ENCODE peak calls at places on chromosome 1, in seven cellular contexts. I is HCT116, J is body of pancreas, T is heart left ventricle, O is thoracic aorta, E is pancreas, Z is cardiac muscle cell. M is an unnamed sample. For H3K9me3 and H3K27me3, the result is how much of the 10 kb centered on the place peaks cover.

GRCh38 chr1:172585348-172585747 is 52.4 kb downstream of the SUCO start:
- DNase-seq in E (no peak), O (no peak), Z (no peak), T (no peak), I (no peak), J (no peak), M (no peak)

GRCh38 chr1:26278303-26278702 is 1.6 kb upstream of the SH3BGRL3 start:
- DNase-seq in T (no peak), J (no peak), E (no peak), Z (no peak), I (no peak), O (peak), M (no peak)

GRCh38 chr1:183416850-183417690 is 1.1 kb downstream of the NMNAT2 start:
- DNase-seq in Z (peak), T (peak), J (peak), O (no peak), E (peak), I (no peak), M (peak)

GRCh38 chr1:196160066-196160795 is 448.0 kb downstream of the KCNT2 start:
- DNase-seq in O (no peak), I (no peak), Z (no peak), E (no peak), J (no peak), T (no peak), M (no peak)

GRCh38 chr1:61052393-61053280 is 29.7 kb upstream of the NFIA start:
- DNase-seq in E (no peak), Z (peak), O (no peak), I (no peak), J (no peak), T (no peak), M (no peak)

GRCh38 chr1:38005195-38006007 is at the start of gene FHL3:
- DNase-seq in O (no peak), E (peak), J (peak), T (peak), I (no peak), Z (peak), M (peak)

GRCh38 chr1:160168016-160168415 is 16.6 kb downstream of the ATP1A4 start:
- DNase-seq in E (no peak), I (no peak), O (no peak), Z (peak), T (no peak), J (no peak), M (no peak)

GRCh38 chr1:67545364-67545763 is 115.2 kb upstream of the SERBP1 start:
- DNase-seq in T (no peak), E (no peak), O (no peak), Z (no peak), I (no peak), J (no peak), M (no peak)

GRCh38 chr1:30304080-30304479 is 419.3 kb downstream of the MATN1 start:
- DNase-seq in I (no peak), T (no peak), E (no peak), J (no peak), O (no peak), Z (no peak), M (no peak)

GRCh38 chr1:64518692-64519481 is 49.0 kb downstream of the CACHD1 start:
- DNase-seq in Z (no peak), O (no peak), I (no peak), T (no peak), J (peak), E (no peak), M (no peak)

GRCh38 chr1:53913352-53914043 is 19.5 kb downstream of the DIO1 start:
- DNase-seq in T (no peak), O (no peak), E (no peak), I (no peak), J (no peak), Z (no peak), M (no peak)

GRCh38 chr1:222090103-222090502 is 348.2 kb upstream of the DUSP10 start:
- DNase-seq in T (no peak), O (no peak), J (no peak), E (no peak), Z (no peak), I (no peak), M (no peak)

GRCh38 chr1:6603851-6604558 is 1.3 kb upstream of the KLHL21 start:
- DNase-seq in J (peak), I (no peak), O (peak), Z (peak), T (peak), E (no peak), M (peak)

GRCh38 chr1:55154616-55155015 is 60.5 kb downstream of the USP24 start:
- DNase-seq in Z (no peak), I (no peak), J (no peak), T (no peak), O (no peak), E (no peak), M (no peak)

GRCh38 chr1:8284167-8284566 is 33.7 kb upstream of the SLC45A1 start:
- DNase-seq in I (no peak), E (no peak), Z (no peak), T (no peak), J (no peak), O (no peak), M (no peak)

GRCh38 chr1:90074555-90075315 is 79.8 kb downstream of the ZNF326 start:
- DNase-seq in T (no peak), J (no peak), I (no peak), O (no peak), E (no peak), Z (no peak), M (no peak)

GRCh38 chr1:32983039-32983438 is 18.4 kb upstream of the RNF19B start:
- DNase-seq in J (no peak), Z (no peak), O (no peak), I (no peak), T (no peak), E (no peak), M (no peak)

GRCh38 chr1:209335090-209335692 is 248.3 kb upstream of the CAMK1G start:
- DNase-seq in O (no peak), E (peak), I (peak), T (no peak), J (peak), Z (peak), M (no peak)

GRCh38 chr1:116760487-116760886 is 6.3 kb downstream of the CD2 start:
- DNase-seq in J (no peak), Z (no peak), T (no peak), O (no peak), I (no peak), E (no peak), M (no peak)

GRCh38 chr1:234000557-234001081 is 96.1 kb downstream of the SLC35F3 start:
- DNase-seq in Z (no peak), I (no peak), J (no peak), O (no peak), T (no peak), E (no peak), M (no peak)

GRCh38 chr1:89995595-89996397 is 886 bp downstream of the ZNF326 start:
- DNase-seq in E (no peak), O (no peak), I (no peak), Z (no peak), T (no peak), J (no peak), M (no peak)

GRCh38 chr1:59752556-59753412 is 62.0 kb upstream of the HOOK1 start:
- DNase-seq in I (no peak), J (no peak), O (no peak), T (no peak), E (no peak), Z (no peak), M (no peak)

GRCh38 chr1:84644472-84644871 is 45.8 kb downstream of the SSX2IP start:
- DNase-seq in I (no peak), E (no peak), J (no peak), Z (no peak), O (no peak), T (no peak), M (no peak)

GRCh38 chr1:15678578-15678977 is 5.5 kb upstream of the PLEKHM2 start:
- DNase-seq in Z (no peak), I (peak), O (no peak), E (no peak), J (no peak), T (no peak), M (no peak)

GRCh38 chr1:205515781-205516253 is 11.3 kb downstream of the CDK18 start:
- DNase-seq in O (no peak), I (no peak), J (no peak), T (peak), Z (no peak), E (no peak), M (peak)

GRCh38 chr1:53642607-53643006 is 96.4 kb downstream of the GLIS1 start:
- DNase-seq in T (no peak), Z (no peak), J (no peak), I (no peak), O (no peak), E (peak), M (peak)

GRCh38 chr1:3170566-3171453 is 101.8 kb downstream of the PRDM16 start:
- DNase-seq in E (peak), O (peak), I (no peak), J (peak), T (peak), Z (peak), M (peak)

GRCh38 chr1:100036718-100037664 is 67.2 kb downstream of the SLC35A3 start:
- DNase-seq in I (no peak), J (no peak), O (no peak), T (no peak), E (no peak), Z (peak), M (no peak)

GRCh38 chr1:55986003-55986402 is 593.4 kb downstream of the PLPP3 start:
- DNase-seq in T (no peak), E (no peak), I (no peak), O (no peak), Z (no peak), J (no peak), M (no peak)

GRCh38 chr1:237562247-237562823 is 328.4 kb downstream of the ZP4 start:
- DNase-seq in E (no peak), O (no peak), J (no peak), T (no peak), Z (peak), I (no peak), M (no peak)

DNA sequence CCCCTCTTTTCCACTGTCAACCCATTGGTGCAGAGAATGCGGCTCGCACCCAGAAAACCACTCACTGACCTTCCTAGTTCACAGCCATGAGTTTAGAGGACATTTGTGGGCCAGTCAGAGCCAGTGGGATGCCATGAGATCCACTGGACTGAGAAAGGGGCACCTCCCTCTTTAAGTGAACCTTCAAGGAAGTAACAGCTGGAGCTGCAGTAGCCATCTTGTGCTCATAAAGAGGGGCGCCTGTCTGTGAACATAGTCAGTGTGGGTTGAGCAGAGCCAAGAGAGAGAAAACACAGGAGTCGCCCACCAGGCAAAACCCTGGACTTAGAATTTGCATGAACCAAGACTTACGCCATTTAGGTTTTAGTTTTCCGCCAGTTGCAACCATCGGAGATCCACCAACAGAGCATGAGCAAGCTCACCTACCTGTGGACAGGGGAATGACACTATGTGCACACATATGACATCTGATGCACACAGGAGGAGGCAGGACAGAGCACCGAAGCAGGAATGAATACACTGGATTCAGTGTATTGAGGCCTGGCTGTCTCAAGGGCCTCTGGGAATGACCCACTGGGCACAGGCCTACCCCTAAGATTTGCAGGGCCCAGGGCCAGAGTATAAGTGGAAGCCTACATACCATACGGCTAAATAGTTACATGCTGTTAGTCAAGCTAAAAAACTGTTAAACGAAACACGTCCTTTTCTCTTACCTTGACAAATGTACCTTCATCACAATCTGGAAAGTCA is 151.6 kb downstream of the GRIK3 start:
- DNase-seq in E (peak), O (no peak), Z (no peak), T (no peak), I (no peak), J (no peak), M (no peak)
- H3K27ac ChIP-seq in E (no peak), O (no peak), Z (no peak), T (no peak), I (no peak), J (no peak), M (no peak)

DNA sequence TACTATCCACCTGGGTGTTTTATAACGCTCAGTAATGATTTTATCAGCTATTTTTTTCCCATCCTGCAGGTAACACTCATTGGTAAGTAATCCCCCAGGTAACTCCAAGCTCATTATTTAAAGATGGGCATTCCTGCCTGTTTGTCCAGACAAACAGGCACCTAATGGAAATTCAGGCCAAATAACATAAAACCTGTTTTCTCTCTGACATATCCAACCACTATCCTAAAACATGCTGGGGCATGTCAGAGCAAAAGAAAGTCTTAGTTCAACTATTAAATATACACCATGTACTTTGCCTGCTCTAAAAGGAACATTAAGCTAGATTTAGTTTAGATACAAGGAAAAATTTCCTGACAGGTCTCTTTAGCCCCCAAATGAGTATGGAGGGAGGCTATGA is 987.7 kb downstream of the TTLL7 start:
- DNase-seq in E (no peak), J (no peak), I (no peak), T (no peak), Z (no peak), O (no peak), M (no peak)
- H3K9me3 ChIP-seq in E (under half), J (under half), I (under half), T (under half), Z (under half), O (under half), M (under half)

GRCh38 chr1:16886860-16887605 is 8.7 kb upstream of the RNU1-2 start:
- DNase-seq in O (no peak), I (no peak), T (no peak), Z (no peak), E (no peak), J (no peak), M (no peak)

GRCh38 chr1:16882995-16883394 is 12.8 kb upstream of the RNU1-2 start:
- DNase-seq in Z (no peak), J (no peak), I (no peak), T (no peak), O (no peak), E (no peak), M (no peak)

DNA sequence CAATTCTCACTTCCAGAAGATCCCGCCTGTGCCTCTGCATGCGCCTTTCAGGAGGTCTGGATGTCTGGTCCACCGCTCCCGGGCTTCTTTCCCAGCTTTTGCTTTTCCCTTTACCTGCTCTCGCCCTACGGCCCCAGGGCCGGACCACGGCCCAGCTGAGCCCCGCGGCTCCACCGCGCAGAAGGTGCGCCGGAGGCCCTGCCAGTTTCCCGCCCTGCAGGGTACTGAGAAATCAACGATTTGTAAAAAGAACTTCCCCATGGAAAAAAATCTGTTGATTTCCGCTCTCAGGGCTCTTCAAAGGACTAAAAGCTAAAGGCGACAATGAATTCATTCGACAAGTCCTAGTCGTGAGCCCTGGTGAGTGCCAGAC is 7.0 kb upstream of the RNU1-2 start:
- DNase-seq in T (no peak), Z (no peak), I (no peak), J (no peak), O (no peak), E (peak), M (no peak)
- H3K27me3 ChIP-seq in T (under half), Z (under half), I (under half), J (under half), O (under half), E (under half), M (under half)

DNA sequence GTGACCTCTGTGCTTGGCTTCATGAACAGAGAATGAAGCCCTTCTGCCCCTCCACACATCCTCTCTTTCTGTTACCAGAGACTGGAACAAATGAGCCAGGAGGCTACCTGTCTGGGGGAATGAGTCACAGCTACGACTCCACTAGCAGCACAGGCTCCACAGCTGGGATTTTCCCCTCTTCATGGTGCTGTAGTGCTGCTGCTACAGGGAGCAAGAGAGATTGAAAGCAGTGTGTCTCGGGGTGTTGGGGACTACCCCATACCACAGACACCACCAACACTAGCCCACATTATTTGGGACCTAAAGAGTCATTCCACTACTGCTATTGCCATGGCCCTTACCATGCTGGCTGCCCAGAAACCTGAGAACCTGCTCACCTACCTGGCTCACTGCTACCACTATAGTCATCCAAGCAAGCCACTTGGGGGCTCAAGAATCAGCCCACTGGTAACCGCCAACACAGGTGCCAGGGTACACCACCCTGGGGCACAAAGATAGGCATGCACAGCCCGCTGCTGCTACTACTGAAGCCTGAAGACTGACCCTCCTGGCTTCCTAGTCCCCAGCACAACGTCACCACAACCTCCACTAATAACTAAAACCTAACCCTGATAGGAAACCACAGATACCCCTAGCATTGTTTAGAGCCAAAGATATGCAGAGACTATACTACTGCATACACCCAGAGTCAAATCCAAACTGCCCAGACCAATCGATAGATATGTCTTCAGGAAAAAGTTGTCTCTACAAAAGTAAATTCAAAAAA is 17.7 kb downstream of the CD1E start:
- DNase-seq in J (no peak), Z (no peak), E (no peak), T (no peak), O (no peak), I (no peak), M (no peak)
- H3K27ac ChIP-seq in J (no peak), Z (no peak), E (no peak), T (no peak), O (no peak), I (no peak), M (no peak)

GRCh38 chr1:152535774-152536173 is 21.5 kb downstream of the CRCT1 start:
- DNase-seq in I (no peak), T (no peak), E (no peak), O (no peak), J (no peak), Z (no peak), M (no peak)
- H3K9me3 ChIP-seq in I (under half), T (under half), E (under half), O (under half), J (under half), Z (under half), M (under half)

GRCh38 chr1:223212441-223212840 is 69.4 kb upstream of the TLR5 start:
- DNase-seq in I (no peak), Z (no peak), T (no peak), E (no peak), O (no peak), J (no peak), M (no peak)
- H3K27me3 ChIP-seq in I (under half), Z (under half), T (under half), E (under half), O (under half), J (under half), M (under half)

M was measured in uterus.